ENCODE peak calls at places on chromosome X, in nine cellular contexts. One of them, this sample, is unnamed.

GRCh38 chrX:42771836-42772335 is 6.1 kb downstream of the PPP1R2C start:
- DNase-seq in endodermal cell: no peak
- DNase-seq in suprapubic skin: no peak
- DNase-seq in mammary epithelial cell: no peak
- DNase-seq in ovary: no peak
- DNase-seq in CD8-positive, alpha-beta T cell: no peak
- DNase-seq in Peyer's patch: no peak
- DNase-seq in uterus: no peak
- DNase-seq in OCI-LY7: no peak
- DNase-seq in this sample: no peak

GRCh38 chrX:71911731-71912050 is 1.0 kb downstream of the NHSL2 start:
- DNase-seq in suprapubic skin: no peak
- DNase-seq in ovary: peak
- DNase-seq in mammary epithelial cell: no peak
- DNase-seq in CD8-positive, alpha-beta T cell: no peak
- DNase-seq in OCI-LY7: no peak
- DNase-seq in uterus: peak
- DNase-seq in endodermal cell: no peak
- DNase-seq in Peyer's patch: no peak
- DNase-seq in this sample: no peak

GRCh38 chrX:84339507-84340364 is 151.7 kb upstream of the RPS6KA6 start:
- DNase-seq in Peyer's patch: no peak
- DNase-seq in ovary: no peak
- DNase-seq in OCI-LY7: peak
- DNase-seq in CD8-positive, alpha-beta T cell: no peak
- DNase-seq in uterus: no peak
- DNase-seq in mammary epithelial cell: peak
- DNase-seq in suprapubic skin: no peak
- DNase-seq in endodermal cell: no peak
- DNase-seq in this sample: no peak

GRCh38 chrX:148536961-148537360 is 36.5 kb downstream of the AFF2 start:
- DNase-seq in suprapubic skin: no peak
- DNase-seq in ovary: no peak
- DNase-seq in CD8-positive, alpha-beta T cell: no peak
- DNase-seq in mammary epithelial cell: no peak
- DNase-seq in Peyer's patch: no peak
- DNase-seq in OCI-LY7: no peak
- DNase-seq in uterus: no peak
- DNase-seq in endodermal cell: no peak
- DNase-seq in this sample: no peak

GRCh38 chrX:17024896-17025295 is 78.4 kb downstream of the REPS2 start:
- DNase-seq in CD8-positive, alpha-beta T cell: no peak
- DNase-seq in Peyer's patch: peak
- DNase-seq in suprapubic skin: no peak
- DNase-seq in mammary epithelial cell: no peak
- DNase-seq in OCI-LY7: peak
- DNase-seq in ovary: no peak
- DNase-seq in uterus: no peak
- DNase-seq in endodermal cell: peak
- DNase-seq in this sample: no peak

GRCh38 chrX:3094261-3094660 is 53.0 kb downstream of the ARSF start:
- DNase-seq in OCI-LY7: no peak
- DNase-seq in ovary: no peak
- DNase-seq in CD8-positive, alpha-beta T cell: no peak
- DNase-seq in suprapubic skin: no peak
- DNase-seq in uterus: no peak
- DNase-seq in Peyer's patch: no peak
- DNase-seq in endodermal cell: peak
- DNase-seq in mammary epithelial cell: peak
- DNase-seq in this sample: no peak

GRCh38 chrX:106780259-106780658 is 22.2 kb upstream of the TBC1D8B start:
- DNase-seq in uterus: no peak
- DNase-seq in mammary epithelial cell: peak
- DNase-seq in Peyer's patch: no peak
- DNase-seq in OCI-LY7: no peak
- DNase-seq in ovary: no peak
- DNase-seq in CD8-positive, alpha-beta T cell: no peak
- DNase-seq in endodermal cell: no peak
- DNase-seq in suprapubic skin: no peak
- DNase-seq in this sample: no peak

GRCh38 chrX:150649096-150649870 is 43.9 kb upstream of the MTMR1 start:
- DNase-seq in ovary: peak
- DNase-seq in OCI-LY7: no peak
- DNase-seq in endodermal cell: no peak
- DNase-seq in suprapubic skin: no peak
- DNase-seq in mammary epithelial cell: no peak
- DNase-seq in Peyer's patch: no peak
- DNase-seq in uterus: peak
- DNase-seq in CD8-positive, alpha-beta T cell: no peak
- DNase-seq in this sample: no peak

GRCh38 chrX:34365482-34365881 is 233.4 kb upstream of the FAM47A start:
- DNase-seq in suprapubic skin: no peak
- DNase-seq in ovary: no peak
- DNase-seq in endodermal cell: peak
- DNase-seq in CD8-positive, alpha-beta T cell: no peak
- DNase-seq in uterus: no peak
- DNase-seq in OCI-LY7: no peak
- DNase-seq in mammary epithelial cell: peak
- DNase-seq in Peyer's patch: no peak
- DNase-seq in this sample: no peak

GRCh38 chrX:20348139-20348538 is 81.4 kb upstream of the RPS6KA3 start:
- DNase-seq in CD8-positive, alpha-beta T cell: no peak
- DNase-seq in Peyer's patch: no peak
- DNase-seq in ovary: no peak
- DNase-seq in OCI-LY7: no peak
- DNase-seq in uterus: no peak
- DNase-seq in endodermal cell: no peak
- DNase-seq in mammary epithelial cell: no peak
- DNase-seq in suprapubic skin: no peak
- DNase-seq in this sample: no peak

GRCh38 chrX:115018944-115019343 is 1.5 kb upstream of the IL13RA2 start:
- DNase-seq in uterus: no peak
- DNase-seq in Peyer's patch: no peak
- DNase-seq in endodermal cell: no peak
- DNase-seq in CD8-positive, alpha-beta T cell: no peak
- DNase-seq in suprapubic skin: no peak
- DNase-seq in ovary: no peak
- DNase-seq in OCI-LY7: no peak
- DNase-seq in mammary epithelial cell: peak
- DNase-seq in this sample: no peak

GRCh38 chrX:48833531-48834138 is 1.8 kb downstream of the PCSK1N start:
- DNase-seq in CD8-positive, alpha-beta T cell: no peak
- DNase-seq in mammary epithelial cell: no peak
- DNase-seq in Peyer's patch: no peak
- DNase-seq in endodermal cell: no peak
- DNase-seq in uterus: no peak
- DNase-seq in suprapubic skin: no peak
- DNase-seq in OCI-LY7: no peak
- DNase-seq in ovary: no peak
- DNase-seq in this sample: no peak

GRCh38 chrX:108033890-108034289 is 11.0 kb upstream of the VSIG1 start:
- DNase-seq in endodermal cell: no peak
- DNase-seq in mammary epithelial cell: no peak
- DNase-seq in CD8-positive, alpha-beta T cell: no peak
- DNase-seq in OCI-LY7: no peak
- DNase-seq in uterus: no peak
- DNase-seq in ovary: no peak
- DNase-seq in suprapubic skin: no peak
- DNase-seq in Peyer's patch: no peak
- DNase-seq in this sample: no peak

GRCh38 chrX:70398899-70399298 is 24.2 kb upstream of the GDPD2 start:
- DNase-seq in endodermal cell: no peak
- DNase-seq in Peyer's patch: no peak
- DNase-seq in suprapubic skin: no peak
- DNase-seq in uterus: no peak
- DNase-seq in mammary epithelial cell: no peak
- DNase-seq in ovary: no peak
- DNase-seq in CD8-positive, alpha-beta T cell: no peak
- DNase-seq in OCI-LY7: peak
- DNase-seq in this sample: no peak

GRCh38 chrX:72110051-72110926 is 21.4 kb downstream of the RTL5 start:
- DNase-seq in suprapubic skin: no peak
- DNase-seq in ovary: no peak
- DNase-seq in Peyer's patch: no peak
- DNase-seq in OCI-LY7: no peak
- DNase-seq in uterus: no peak
- DNase-seq in CD8-positive, alpha-beta T cell: no peak
- DNase-seq in endodermal cell: peak
- DNase-seq in mammary epithelial cell: no peak
- DNase-seq in this sample: no peak

DNA sequence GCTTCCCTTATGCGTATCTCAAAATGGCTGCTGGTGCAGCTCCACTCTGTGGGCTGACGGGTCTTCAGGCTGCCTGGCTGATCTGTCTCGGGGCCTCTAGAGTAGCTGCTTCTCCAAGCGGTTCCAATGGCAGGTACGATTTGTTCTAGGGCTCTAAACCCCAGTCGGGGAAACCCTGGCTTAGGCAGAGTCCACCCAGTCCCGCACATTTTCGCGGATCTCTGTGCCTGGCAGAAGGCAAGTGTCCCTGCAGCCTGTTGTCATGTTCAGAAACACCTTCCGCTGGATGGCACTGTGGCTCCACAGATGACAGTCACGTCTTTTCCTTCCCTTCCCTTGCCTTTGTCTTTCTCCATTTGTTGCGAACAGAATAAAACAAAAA is 54.4 kb downstream of the NBDY start:
- DNase-seq in OCI-LY7: no peak
- DNase-seq in ovary: peak
- DNase-seq in uterus: peak
- DNase-seq in suprapubic skin: peak
- DNase-seq in Peyer's patch: no peak
- DNase-seq in mammary epithelial cell: peak
- DNase-seq in endodermal cell: peak
- DNase-seq in CD8-positive, alpha-beta T cell: peak
- DNase-seq in this sample: peak
- H3K4me3 ChIP-seq in OCI-LY7: no peak
- H3K4me3 ChIP-seq in ovary: peak
- H3K4me3 ChIP-seq in uterus: peak
- H3K4me3 ChIP-seq in suprapubic skin: no peak
- H3K4me3 ChIP-seq in Peyer's patch: no peak
- H3K4me3 ChIP-seq in mammary epithelial cell: peak
- H3K4me3 ChIP-seq in endodermal cell: no peak
- H3K4me3 ChIP-seq in CD8-positive, alpha-beta T cell: no peak
- H3K4me3 ChIP-seq in this sample: peak

GRCh38 chrX:121579016-121579760 is 531.8 kb downstream of the GLUD2 start:
- DNase-seq in CD8-positive, alpha-beta T cell: no peak
- DNase-seq in mammary epithelial cell: peak
- DNase-seq in Peyer's patch: no peak
- DNase-seq in endodermal cell: no peak
- DNase-seq in OCI-LY7: peak
- DNase-seq in ovary: no peak
- DNase-seq in suprapubic skin: no peak
- DNase-seq in uterus: no peak
- DNase-seq in this sample: no peak
- TF ChIP-seq CTCF in CD8-positive, alpha-beta T cell: no peak
- TF ChIP-seq CTCF in mammary epithelial cell: peak
- TF ChIP-seq CTCF in Peyer's patch: no peak
- TF ChIP-seq CTCF in endodermal cell: peak
- TF ChIP-seq CTCF in OCI-LY7: peak
- TF ChIP-seq CTCF in ovary: no peak
- TF ChIP-seq CTCF in suprapubic skin: no peak
- TF ChIP-seq CTCF in uterus: peak
- TF ChIP-seq CTCF in this sample: peak

DNA sequence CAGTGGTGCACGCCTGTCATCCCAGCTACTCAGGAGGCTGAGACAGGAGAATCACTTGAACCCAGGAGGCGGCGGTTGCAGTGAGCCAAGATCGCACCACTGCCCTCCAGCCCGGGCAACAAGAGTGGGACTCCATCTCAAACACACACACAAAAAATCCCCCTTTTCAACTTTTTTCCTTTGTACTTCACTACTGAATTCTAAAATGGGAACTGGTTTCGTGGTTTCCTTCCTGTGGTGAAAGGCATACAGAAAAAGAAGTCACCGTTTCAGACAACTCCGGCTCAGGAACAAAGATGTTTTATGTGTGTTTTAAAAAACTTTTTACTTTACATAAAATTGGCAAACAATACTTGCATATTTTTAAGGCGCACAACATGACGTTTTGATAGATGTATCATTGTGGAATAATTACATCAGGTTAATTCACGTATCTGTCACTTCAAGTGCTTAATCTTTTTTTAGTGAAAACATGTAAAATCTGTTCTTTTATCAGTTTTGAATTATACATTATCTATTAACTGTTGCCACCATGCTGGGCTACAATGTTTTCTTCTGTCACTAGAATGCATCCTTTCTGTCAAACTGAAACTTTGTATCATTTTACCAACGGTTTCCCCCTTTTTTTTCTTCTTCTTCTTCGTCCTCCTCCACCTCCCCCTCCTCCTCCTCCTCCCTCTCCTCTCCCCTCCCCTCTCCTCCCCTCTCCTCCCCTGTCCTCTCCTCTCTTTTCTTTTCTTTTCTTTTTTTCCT is 186.0 kb downstream of the CRLF2 start:
- DNase-seq in suprapubic skin: no peak
- DNase-seq in endodermal cell: no peak
- DNase-seq in ovary: no peak
- DNase-seq in mammary epithelial cell: no peak
- DNase-seq in CD8-positive, alpha-beta T cell: no peak
- DNase-seq in OCI-LY7: peak
- DNase-seq in Peyer's patch: no peak
- DNase-seq in uterus: no peak
- DNase-seq in this sample: no peak
- H3K27ac ChIP-seq in suprapubic skin: no peak
- H3K27ac ChIP-seq in endodermal cell: no peak
- H3K27ac ChIP-seq in ovary: no peak
- H3K27ac ChIP-seq in mammary epithelial cell: no peak
- H3K27ac ChIP-seq in CD8-positive, alpha-beta T cell: no peak
- H3K27ac ChIP-seq in OCI-LY7: peak
- H3K27ac ChIP-seq in Peyer's patch: no peak
- H3K27ac ChIP-seq in uterus: no peak
- H3K27ac ChIP-seq in this sample: no peak

GRCh38 chrX:25011589-25012432 is 4.0 kb downstream of the ARX start:
- DNase-seq in uterus: no peak
- DNase-seq in endodermal cell: peak
- DNase-seq in CD8-positive, alpha-beta T cell: no peak
- DNase-seq in Peyer's patch: no peak
- DNase-seq in suprapubic skin: no peak
- DNase-seq in ovary: peak
- DNase-seq in OCI-LY7: no peak
- DNase-seq in mammary epithelial cell: no peak
- DNase-seq in this sample: no peak

GRCh38 chrX:25012433-25012735 is 3.4 kb downstream of the ARX start:
- DNase-seq in uterus: no peak
- DNase-seq in Peyer's patch: no peak
- DNase-seq in suprapubic skin: no peak
- DNase-seq in mammary epithelial cell: no peak
- DNase-seq in CD8-positive, alpha-beta T cell: no peak
- DNase-seq in endodermal cell: peak
- DNase-seq in OCI-LY7: no peak
- DNase-seq in ovary: no peak
- DNase-seq in this sample: no peak

GRCh38 chrX:25012793-25013592 is 2.8 kb downstream of the ARX start:
- DNase-seq in ovary: no peak
- DNase-seq in uterus: no peak
- DNase-seq in mammary epithelial cell: no peak
- DNase-seq in Peyer's patch: no peak
- DNase-seq in suprapubic skin: no peak
- DNase-seq in OCI-LY7: no peak
- DNase-seq in CD8-positive, alpha-beta T cell: no peak
- DNase-seq in endodermal cell: peak
- DNase-seq in this sample: no peak

GRCh38 chrX:25009407-25009806 is 6.4 kb downstream of the ARX start:
- DNase-seq in suprapubic skin: no peak
- DNase-seq in ovary: no peak
- DNase-seq in endodermal cell: no peak
- DNase-seq in CD8-positive, alpha-beta T cell: no peak
- DNase-seq in mammary epithelial cell: no peak
- DNase-seq in Peyer's patch: no peak
- DNase-seq in OCI-LY7: no peak
- DNase-seq in uterus: no peak
- DNase-seq in this sample: no peak

GRCh38 chrX:25010784-25011588 is 4.8 kb downstream of the ARX start:
- DNase-seq in mammary epithelial cell: no peak
- DNase-seq in Peyer's patch: no peak
- DNase-seq in ovary: peak
- DNase-seq in uterus: no peak
- DNase-seq in suprapubic skin: no peak
- DNase-seq in endodermal cell: no peak
- DNase-seq in CD8-positive, alpha-beta T cell: no peak
- DNase-seq in OCI-LY7: no peak
- DNase-seq in this sample: no peak
- H3K4me3 ChIP-seq in mammary epithelial cell: no peak
- H3K4me3 ChIP-seq in Peyer's patch: no peak
- H3K4me3 ChIP-seq in ovary: peak
- H3K4me3 ChIP-seq in uterus: no peak
- H3K4me3 ChIP-seq in suprapubic skin: no peak
- H3K4me3 ChIP-seq in endodermal cell: no peak
- H3K4me3 ChIP-seq in CD8-positive, alpha-beta T cell: no peak
- H3K4me3 ChIP-seq in OCI-LY7: no peak
- H3K4me3 ChIP-seq in this sample: no peak

This sample was measured in right atrium auricular region.